ENCODE peak calls at places on chromosomes 13 and 19, in nine cellular contexts. C is keratinocyte, H is IMR-90, L is neuronal stem cell, X is breast epithelium, D is transverse colon, A is ascending aorta, B is lung, U is PC-9. G is an unnamed sample.

GRCh38 chr19:44552324-44552723 is 22.8 kb upstream of the CEACAM20 start:
- DNase-seq in C (no peak), H (no peak), L (no peak), X (no peak), D (peak), A (no peak), B (peak), U (peak), G (peak)

GRCh38 chr19:48544856-48545750 is 6.9 kb upstream of the SULT2B1 start:
- DNase-seq in C (no peak), H (no peak), L (no peak), X (no peak), D (no peak), A (no peak), B (no peak), U (no peak), G (no peak)

GRCh38 chr13:99875391-99875790 is 96.2 kb downstream of the ZIC5 start:
- DNase-seq in C (no peak), H (no peak), L (no peak), X (no peak), D (no peak), A (no peak), B (no peak), U (no peak), G (no peak)

GRCh38 chr13:101785858-101786257 is 333.4 kb downstream of the ITGBL1 start:
- DNase-seq in C (no peak), H (peak), L (peak), X (no peak), D (no peak), A (no peak), B (no peak), U (no peak), G (no peak)

GRCh38 chr13:70668293-70668692 is 560.0 kb upstream of the KLHL1 start:
- DNase-seq in C (no peak), H (no peak), L (peak), X (no peak), D (no peak), A (no peak), B (peak), U (peak), G (peak)

GRCh38 chr13:37481005-37481857 is 117.3 kb downstream of the POSTN start:
- DNase-seq in C (no peak), H (peak), L (no peak), X (no peak), D (no peak), A (no peak), B (no peak), U (no peak), G (no peak)

GRCh38 chr19:39200066-39200817 is 3.5 kb downstream of the NCCRP1 start:
- DNase-seq in C (no peak), H (no peak), L (no peak), X (no peak), D (no peak), A (no peak), B (no peak), U (no peak), G (no peak)

GRCh38 chr13:24502567-24503375 is 9.8 kb downstream of the PARP4 start:
- DNase-seq in C (no peak), H (peak), L (peak), X (no peak), D (peak), A (no peak), B (no peak), U (peak), G (peak)

GRCh38 chr13:108060111-108060510 is 155.2 kb downstream of the LIG4 start:
- DNase-seq in C (no peak), H (no peak), L (no peak), X (no peak), D (no peak), A (no peak), B (no peak), U (no peak), G (no peak)

GRCh38 chr13:46686171-46686570 is 110.8 kb downstream of the ESD start:
- DNase-seq in C (no peak), H (no peak), L (no peak), X (no peak), D (no peak), A (no peak), B (no peak), U (no peak), G (no peak)

GRCh38 chr13:23905766-23906165 is 8.5 kb upstream of the C1QTNF9B start:
- DNase-seq in C (no peak), H (no peak), L (no peak), X (no peak), D (no peak), A (no peak), B (no peak), U (no peak), G (no peak)

GRCh38 chr13:26179344-26179743 is 42.8 kb downstream of the RNF6 start:
- DNase-seq in C (no peak), H (no peak), L (no peak), X (no peak), D (no peak), A (no peak), B (no peak), U (no peak), G (no peak)

GRCh38 chr19:13163609-13164364 is 13.6 kb downstream of the IER2 start:
- DNase-seq in C (no peak), H (peak), L (peak), X (peak), D (peak), A (peak), B (peak), U (peak), G (no peak)

GRCh38 chr19:50835785-50836542 is 2.6 kb upstream of the KLK15 start:
- DNase-seq in C (no peak), H (peak), L (peak), X (peak), D (peak), A (no peak), B (peak), U (peak), G (no peak)

GRCh38 chr13:46553521-46553885 is 533 bp downstream of the LRCH1 start:
- DNase-seq in C (no peak), H (no peak), L (no peak), X (peak), D (no peak), A (no peak), B (no peak), U (no peak), G (no peak)

GRCh38 chr19:953501-954271 is 27.9 kb downstream of the ARID3A start:
- DNase-seq in C (no peak), H (no peak), L (no peak), X (no peak), D (no peak), A (no peak), B (no peak), U (no peak), G (no peak)

GRCh38 chr13:51547425-51548176 is 36.7 kb upstream of the WDFY2 start:
- DNase-seq in C (no peak), H (no peak), L (no peak), X (no peak), D (no peak), A (no peak), B (no peak), U (no peak), G (no peak)

GRCh38 chr13:94711561-94712286 is 621 bp downstream of the SOX21 start:
- DNase-seq in C (no peak), H (no peak), L (no peak), X (no peak), D (no peak), A (no peak), B (no peak), U (no peak), G (no peak)

GRCh38 chr19:53091413-53091812 is 11.8 kb downstream of the ZNF160 start:
- DNase-seq in C (no peak), H (no peak), L (no peak), X (no peak), D (no peak), A (no peak), B (no peak), U (no peak), G (no peak)

GRCh38 chr13:37985281-37985680 is 115.7 kb upstream of the TRPC4 start:
- DNase-seq in C (no peak), H (no peak), L (no peak), X (no peak), D (no peak), A (no peak), B (no peak), U (no peak), G (no peak)

GRCh38 chr13:25085125-25085742 is 10.7 kb upstream of the PABPC3 start:
- DNase-seq in C (no peak), H (peak), L (peak), X (no peak), D (peak), A (no peak), B (no peak), U (no peak), G (peak)

GRCh38 chr19:29320076-29320475 is 107.1 kb upstream of the UQCRFS1 start:
- DNase-seq in C (no peak), H (no peak), L (no peak), X (no peak), D (no peak), A (no peak), B (no peak), U (no peak), G (no peak)

GRCh38 chr13:44746690-44747089 is 170.6 kb upstream of the TSC22D1 start:
- DNase-seq in C (no peak), H (peak), L (no peak), X (no peak), D (no peak), A (no peak), B (no peak), U (no peak), G (peak)

DNA sequence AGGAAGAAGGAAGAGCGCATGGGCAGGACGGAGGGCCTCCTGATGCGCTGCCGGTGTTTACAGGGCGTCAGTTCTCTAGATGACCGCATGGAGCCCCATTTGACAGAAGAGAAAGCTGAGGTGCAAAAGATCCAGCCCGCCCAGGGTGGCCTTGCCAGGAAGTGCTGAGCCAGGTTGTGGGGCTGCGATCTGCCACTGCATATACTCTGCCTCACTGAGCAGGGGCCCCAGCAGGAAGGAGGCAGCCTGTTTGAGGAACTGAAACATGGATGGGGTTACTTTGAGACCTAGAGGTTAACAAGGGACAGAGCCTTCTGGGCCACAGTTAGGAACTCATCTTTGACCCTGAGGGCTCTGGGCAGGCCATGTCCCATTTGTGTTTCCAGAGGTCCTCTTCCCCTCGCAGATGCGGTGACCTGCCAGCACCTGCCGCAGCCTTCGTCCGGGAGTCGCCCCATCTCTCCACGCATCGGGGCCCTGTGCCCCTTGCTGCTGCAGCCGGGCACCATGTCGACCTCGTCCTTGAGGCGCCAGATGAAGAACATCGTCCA is 3.2 kb downstream of the EPN1 start:
- DNase-seq in C (no peak), H (no peak), L (no peak), X (no peak), D (peak), A (peak), B (no peak), U (no peak), G (no peak)
- H3K27ac ChIP-seq in C (peak), H (no peak), L (no peak), X (no peak), D (peak), A (peak), B (peak), U (no peak), G (peak)

DNA sequence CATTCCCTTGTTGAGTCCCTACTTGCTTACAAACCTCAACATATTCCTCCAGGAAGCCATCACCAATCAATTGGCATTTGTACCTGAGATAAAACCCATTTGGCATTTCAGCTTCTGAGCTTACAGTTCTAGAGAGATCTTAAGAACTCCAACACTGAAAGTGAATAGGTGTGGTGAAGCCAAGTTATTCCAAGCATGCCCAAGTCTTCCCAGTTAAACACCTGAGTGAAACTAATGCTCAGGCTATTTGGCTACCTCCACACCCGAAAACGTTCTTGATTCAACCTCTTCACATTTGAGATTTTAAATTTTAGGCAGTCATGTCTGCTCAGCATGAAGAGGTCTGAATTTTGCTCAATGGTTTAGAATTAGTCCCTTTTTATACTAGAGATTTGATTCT is 2.5 kb upstream of the SCEL start:
- DNase-seq in C (no peak), H (no peak), L (no peak), X (no peak), D (no peak), A (no peak), B (no peak), U (no peak), G (no peak)
- H3K27ac ChIP-seq in C (no peak), H (no peak), L (no peak), X (no peak), D (no peak), A (no peak), B (no peak), U (no peak), G (peak)

DNA sequence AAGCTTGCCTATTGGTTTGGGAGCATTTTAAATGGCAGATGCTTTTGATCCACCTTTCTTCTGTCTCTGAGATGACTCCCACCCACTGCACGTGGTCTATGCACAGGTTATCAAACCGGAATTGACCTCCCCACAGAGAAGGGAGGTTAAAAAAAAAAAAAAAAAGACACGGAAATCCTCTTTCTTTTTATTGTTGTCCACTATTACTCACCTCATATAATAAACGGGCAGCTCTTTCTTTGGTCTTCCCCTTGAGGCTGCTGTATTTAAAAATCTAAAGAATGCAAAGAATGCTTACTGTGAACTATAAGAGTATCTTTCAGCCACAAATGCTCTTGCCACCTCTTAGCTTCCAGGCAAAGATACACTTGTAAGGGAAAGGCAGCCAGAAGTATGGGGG is 329.7 kb downstream of the NDFIP2 start:
- DNase-seq in C (peak), H (peak), L (no peak), X (no peak), D (no peak), A (no peak), B (no peak), U (peak), G (no peak)
- H3K27ac ChIP-seq in C (no peak), H (no peak), L (no peak), X (no peak), D (no peak), A (no peak), B (no peak), U (peak), G (no peak)

GRCh38 chr19:17848598-17849292 is 963 bp upstream of the JAK3 start:
- DNase-seq in C (no peak), H (no peak), L (no peak), X (no peak), D (no peak), A (no peak), B (no peak), U (no peak), G (no peak)
- H3K27ac ChIP-seq in C (no peak), H (no peak), L (no peak), X (peak), D (peak), A (peak), B (no peak), U (no peak), G (peak)

GRCh38 chr19:6272913-6273600 is 6.7 kb downstream of the MLLT1 start:
- DNase-seq in C (no peak), H (no peak), L (no peak), X (no peak), D (no peak), A (no peak), B (no peak), U (no peak), G (no peak)

GRCh38 chr19:6273701-6274601 is 5.8 kb downstream of the MLLT1 start:
- DNase-seq in C (no peak), H (peak), L (no peak), X (peak), D (peak), A (peak), B (peak), U (no peak), G (peak)

GRCh38 chr19:6276447-6276846 is 3.3 kb downstream of the MLLT1 start:
- DNase-seq in C (no peak), H (peak), L (no peak), X (no peak), D (peak), A (no peak), B (peak), U (no peak), G (no peak)

GRCh38 chr19:6274756-6275155 is 5.0 kb downstream of the MLLT1 start:
- DNase-seq in C (no peak), H (no peak), L (no peak), X (no peak), D (no peak), A (no peak), B (no peak), U (no peak), G (no peak)

DNA sequence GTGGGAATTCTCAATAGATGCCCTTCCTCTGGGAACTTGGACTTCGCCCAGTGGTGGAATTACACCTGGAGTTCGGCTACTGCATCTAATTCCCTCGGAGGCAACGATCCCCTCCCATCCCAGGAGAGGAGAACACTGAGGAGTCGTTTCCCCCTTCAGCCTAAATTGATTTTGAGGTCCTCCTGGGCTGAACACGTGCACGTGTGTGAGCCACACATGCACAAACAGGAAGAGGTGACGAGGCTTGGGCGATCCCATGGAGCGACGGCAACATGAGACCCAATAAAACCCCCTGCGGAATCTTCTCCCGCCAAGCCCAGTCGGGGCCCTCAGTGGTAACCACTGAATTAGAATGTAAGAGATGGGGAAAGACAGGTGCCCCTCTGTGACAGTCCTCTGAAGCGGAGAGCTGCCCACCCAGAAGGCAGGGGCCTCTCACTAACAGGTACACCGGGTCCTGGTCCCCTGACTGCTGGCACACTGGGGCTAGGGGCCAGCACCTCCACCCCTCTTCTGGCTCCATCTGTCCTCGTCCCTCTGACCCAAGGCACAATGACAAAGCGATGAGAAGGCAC is 4.5 kb downstream of the MLLT1 start:
- DNase-seq in C (no peak), H (no peak), L (no peak), X (no peak), D (no peak), A (no peak), B (no peak), U (no peak), G (no peak)
- H3K27ac ChIP-seq in C (no peak), H (peak), L (no peak), X (peak), D (peak), A (peak), B (peak), U (no peak), G (no peak)

GRCh38 chr13:27638521-27638920 is 16.8 kb downstream of the POLR1D start:
- DNase-seq in C (no peak), H (peak), L (no peak), X (no peak), D (no peak), A (no peak), B (no peak), U (no peak), G (no peak)
- H3K27ac ChIP-seq in C (no peak), H (no peak), L (no peak), X (peak), D (peak), A (no peak), B (no peak), U (no peak), G (peak)

G was measured in epithelial cell of prostate.